ENCODE peak calls at places on chromosomes 16 and 17, in seven cellular contexts. Q is PC-3, N is colonic mucosa, L is fibroblast of lung, U is neural progenitor cell, O is MM.1S, I is kidney. J is an unnamed sample.

GRCh38 chr16:65071371-65072311 is 50.2 kb downstream of the CDH11 start:
- DNase-seq in Q (peak; percentile 42), N (peak; percentile 23), L (peak; percentile 73), U (no peak), O (no peak), I (peak; percentile 80), J (no peak)

GRCh38 chr17:57541472-57542394 is 203.4 kb downstream of the CCDC182 start:
- DNase-seq in Q (no peak), N (no peak), L (peak; percentile 54), U (no peak), O (no peak), I (no peak), J (no peak)

GRCh38 chr17:45948498-45948880 is 50.6 kb upstream of the STH start:
- DNase-seq in Q (no peak), N (no peak), L (no peak), U (no peak), O (no peak), I (no peak), J (no peak)

GRCh38 chr16:303760-304505 is 21.0 kb downstream of the PDIA2 start:
- DNase-seq in Q (no peak), N (no peak), L (peak; percentile 12), U (peak; percentile 39), O (no peak), I (no peak), J (no peak)

GRCh38 chr17:82592751-82593589 is 55.3 kb downstream of the WDR45B start:
- DNase-seq in Q (peak; percentile 83), N (peak; percentile 84), L (peak; percentile 90), U (peak; percentile 78), O (peak; percentile 72), I (peak; percentile 85), J (peak; percentile 88)

GRCh38 chr16:53282975-53283946 is 151.0 kb upstream of the RBL2 start:
- DNase-seq in Q (peak; percentile 66), N (no peak), L (peak; percentile 63), U (peak; percentile 54), O (peak; percentile 33), I (no peak), J (no peak)

GRCh38 chr16:11076259-11077018 is 132.1 kb downstream of the CLEC16A start:
- DNase-seq in Q (no peak), N (no peak), L (no peak), U (peak; percentile 24), O (no peak), I (no peak), J (peak; percentile 87)

GRCh38 chr16:8861563-8862308 is 7.1 kb downstream of the CARHSP1 start:
- DNase-seq in Q (no peak), N (no peak), L (no peak), U (no peak), O (no peak), I (peak; percentile 84), J (no peak)

GRCh38 chr16:72172105-72173034 is at the start of gene PMFBP1:
- DNase-seq in Q (peak; percentile 74), N (peak; percentile 27), L (peak; percentile 60), U (no peak), O (peak; percentile 88), I (no peak), J (no peak)

GRCh38 chr17:76404256-76404655 is 19.8 kb downstream of the SPHK1 start:
- DNase-seq in Q (no peak), N (no peak), L (no peak), U (no peak), O (no peak), I (peak; percentile 10), J (no peak)

GRCh38 chr17:8288336-8289102 is at the start of gene RANGRF:
- DNase-seq in Q (peak; percentile 67), N (peak; percentile 95), L (peak; percentile 87), U (peak; percentile 96), O (peak; percentile 91), I (peak; percentile 96), J (peak; percentile 92)

GRCh38 chr17:17029938-17030337 is 12.3 kb upstream of the MPRIP start:
- DNase-seq in Q (no peak), N (no peak), L (no peak), U (peak; percentile 6), O (no peak), I (no peak), J (no peak)

GRCh38 chr17:42562845-42563509 is 1.0 kb downstream of the COASY start:
- DNase-seq in Q (no peak), N (no peak), L (peak; percentile 28), U (no peak), O (no peak), I (peak; percentile 80), J (no peak)

GRCh38 chr17:4658478-4659305 is 17.2 kb upstream of the ALOX15 start:
- DNase-seq in Q (no peak), N (no peak), L (peak; percentile 10), U (no peak), O (no peak), I (no peak), J (no peak)

GRCh38 chr17:44502598-44503079 is 567 bp downstream of the GPATCH8 start:
- DNase-seq in Q (peak; percentile 38), N (peak; percentile 19), L (peak; percentile 23), U (peak; percentile 16), O (no peak), I (peak; percentile 82), J (no peak)

GRCh38 chr16:29719063-29719462 is 26.7 kb downstream of the C16orf54 start:
- DNase-seq in Q (no peak), N (no peak), L (no peak), U (no peak), O (no peak), I (no peak), J (no peak)

GRCh38 chr17:7651959-7652658 is 1.4 kb downstream of the ATP1B2 start:
- DNase-seq in Q (no peak), N (no peak), L (no peak), U (no peak), O (no peak), I (no peak), J (no peak)

GRCh38 chr16:23072769-23073549 is 76.3 kb downstream of the USP31 start:
- DNase-seq in Q (peak; percentile 12), N (no peak), L (no peak), U (peak; percentile 11), O (no peak), I (no peak), J (no peak)

GRCh38 chr16:23069844-23070243 is 79.4 kb downstream of the USP31 start:
- DNase-seq in Q (no peak), N (no peak), L (no peak), U (no peak), O (no peak), I (no peak), J (no peak)

GRCh38 chr16:23071202-23072083 is 77.8 kb downstream of the USP31 start:
- DNase-seq in Q (no peak), N (no peak), L (no peak), U (no peak), O (no peak), I (no peak), J (no peak)

GRCh38 chr16:23074423-23074822 is 74.8 kb downstream of the USP31 start:
- DNase-seq in Q (no peak), N (no peak), L (no peak), U (no peak), O (no peak), I (no peak), J (no peak)

GRCh38 chr16:23072084-23072599 is 77.1 kb downstream of the USP31 start:
- DNase-seq in Q (peak; percentile 29), N (peak; percentile 83), L (peak; percentile 65), U (no peak), O (no peak), I (peak; percentile 91), J (no peak)
- H3K9ac ChIP-seq in Q (no peak overlapping the region), N (no peak overlapping the region), L (no peak overlapping the region), U (no peak overlapping the region), O (no peak overlapping the region), I (no peak overlapping the region), J (no peak overlapping the region)

GRCh38 chr17:38735161-38735997 is 5.2 kb downstream of the CISD3 start:
- DNase-seq in Q (peak; percentile 21), N (peak; percentile 69), L (peak; percentile 38), U (peak; percentile 82), O (peak; percentile 50), I (peak; percentile 85), J (peak; percentile 81)

GRCh38 chr17:38732376-38733314 is 2.5 kb downstream of the CISD3 start:
- DNase-seq in Q (no peak), N (peak; percentile 72), L (no peak), U (no peak), O (no peak), I (no peak), J (no peak)

GRCh38 chr17:38734235-38734633 is 4.1 kb downstream of the CISD3 start:
- DNase-seq in Q (no peak), N (no peak), L (no peak), U (no peak), O (no peak), I (no peak), J (no peak)

GRCh38 chr17:38731526-38732294 is 1.6 kb downstream of the CISD3 start:
- DNase-seq in Q (no peak), N (peak; percentile 77), L (no peak), U (no peak), O (no peak), I (no peak), J (no peak)

GRCh38 chr17:38733315-38734234 is 3.4 kb downstream of the CISD3 start:
- DNase-seq in Q (peak; percentile 12), N (no peak), L (no peak), U (no peak), O (no peak), I (no peak), J (peak; percentile 52)
- TF ChIP-seq CTCF in Q (peak; percentile 30), N (no peak), L (no peak), U (peak; percentile 19), O (peak; percentile 42), I (peak; percentile 23), J (peak; percentile 59)

GRCh38 chr17:73198201-73198929 is 5.5 kb downstream of the COG1 start:
- DNase-seq in Q (no peak), N (no peak), L (no peak), U (no peak), O (no peak), I (no peak), J (no peak)

GRCh38 chr17:73194514-73195222 is 1.8 kb downstream of the COG1 start:
- DNase-seq in Q (peak; percentile 80), N (no peak), L (peak; percentile 57), U (no peak), O (no peak), I (no peak), J (no peak)

GRCh38 chr17:73196500-73196899 is 3.6 kb downstream of the COG1 start:
- DNase-seq in Q (no peak), N (peak; percentile 77), L (peak; percentile 38), U (peak; percentile 68), O (no peak), I (no peak), J (no peak)

GRCh38 chr17:73198930-73199260 is 6.0 kb downstream of the COG1 start:
- DNase-seq in Q (no peak), N (no peak), L (no peak), U (no peak), O (no peak), I (no peak), J (no peak)

DNA sequence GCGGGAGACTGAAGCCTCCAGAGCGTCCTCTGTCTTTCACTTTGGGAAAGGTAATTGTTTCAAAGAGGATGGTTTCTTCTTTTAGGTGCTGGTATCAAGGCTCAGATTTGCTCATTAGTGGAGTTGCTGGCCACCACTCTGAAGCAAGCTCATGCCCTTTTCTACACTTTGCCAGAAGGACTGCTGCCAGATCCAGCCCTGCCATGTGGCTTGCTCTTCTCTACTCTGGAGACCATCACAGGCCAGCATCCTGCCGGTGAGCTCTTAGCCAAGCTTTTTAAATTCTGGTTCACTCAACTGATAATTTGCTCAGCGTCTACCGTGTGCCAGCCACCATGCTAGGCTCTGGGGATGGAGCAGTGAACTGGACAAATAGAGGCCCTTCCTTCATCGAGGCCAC is 4.3 kb downstream of the COG1 start:
- DNase-seq in Q (no peak), N (no peak), L (no peak), U (no peak), O (no peak), I (no peak), J (no peak)
- H3K27ac ChIP-seq in Q (no peak overlapping the region), N (no peak overlapping the region), L (no peak overlapping the region), U (no peak overlapping the region), O (no peak overlapping the region), I (no peak overlapping the region), J (no peak overlapping the region)

GRCh38 chr17:59152925-59153324 is 2.1 kb downstream of the SKA2 start:
- DNase-seq in Q (no peak), N (no peak), L (peak; percentile 12), U (no peak), O (no peak), I (no peak), J (no peak)
- H3K9ac ChIP-seq in Q (peak overlapping the region; percentile 93), N (no peak overlapping the region), L (no peak overlapping the region), U (peak overlapping the region; percentile 85), O (no peak overlapping the region), I (no peak overlapping the region), J (peak overlapping the region; percentile 89)